ENCODE peak calls at places on chromosome 18, in seven cellular contexts. D is Kasumi-1; K is HEK293T; H is central memory CD4-positive, alpha-beta T cell; A is 8988T; U is CD8-positive, alpha-beta T cell; N is adrenal gland. T is an unnamed sample.

GRCh38 chr18:76338088-76338487 is 157.0 kb downstream of the ZNF516 start:
- DNase-seq in K (no peak), A (no peak), D (no peak), H (no peak), U (no peak), N (no peak), T (no peak)

GRCh38 chr18:78972930-78973331 is 6.7 kb upstream of the SALL3 start:
- DNase-seq in N (no peak), U (no peak), H (no peak), K (no peak), D (no peak), A (no peak), T (no peak)

GRCh38 chr18:44452346-44452745 is 228.3 kb upstream of the SETBP1 start:
- DNase-seq in H (no peak), D (no peak), U (no peak), A (no peak), K (no peak), N (no peak), T (no peak)

GRCh38 chr18:12301263-12302005 is 6.6 kb upstream of the TUBB6 start:
- DNase-seq in U (no peak), D (no peak), A (no peak), H (no peak), K (no peak), N (no peak), T (no peak)

GRCh38 chr18:50172367-50172766 is 22.6 kb downstream of the MYO5B start:
- DNase-seq in D (no peak), N (no peak), H (no peak), A (no peak), U (no peak), K (no peak), T (no peak)

GRCh38 chr18:63311481-63312409 is 7.8 kb downstream of the BCL2 start:
- DNase-seq in A (no peak), N (no peak), U (no peak), D (no peak), K (no peak), H (no peak), T (no peak)

GRCh38 chr18:11553098-11553940 is 56.1 kb upstream of the SLC35G4 start:
- DNase-seq in D (peak), N (peak), K (peak), A (peak), H (peak), U (no peak), T (no peak)

GRCh38 chr18:72762505-72763122 is 105.2 kb downstream of the NETO1 start:
- DNase-seq in K (peak), N (no peak), U (no peak), A (no peak), H (no peak), D (peak), T (no peak)

GRCh38 chr18:23675236-23675635 is 12.5 kb upstream of the ANKRD29 start:
- DNase-seq in A (no peak), H (no peak), K (no peak), N (no peak), U (no peak), D (no peak), T (no peak)

GRCh38 chr18:3015851-3016250 is 2.9 kb upstream of the LPIN2 start:
- DNase-seq in A (no peak), H (no peak), D (peak), K (no peak), U (no peak), N (no peak), T (no peak)

GRCh38 chr18:1965016-1965415 is 606.3 kb downstream of the METTL4 start:
- DNase-seq in U (no peak), A (no peak), H (no peak), N (no peak), K (no peak), D (peak), T (no peak)

GRCh38 chr18:45652703-45653490 is 37.6 kb downstream of the SLC14A2 start:
- DNase-seq in U (peak), A (no peak), N (no peak), D (no peak), H (no peak), K (no peak), T (no peak)

GRCh38 chr18:64134044-64134757 is 14.7 kb downstream of the LINC00305 start:
- DNase-seq in K (no peak), A (no peak), N (no peak), H (no peak), U (no peak), D (no peak), T (no peak)

GRCh38 chr18:73980289-73980979 is 167.2 kb downstream of the FBXO15 start:
- DNase-seq in A (no peak), D (peak), H (no peak), N (no peak), K (peak), U (no peak), T (no peak)

GRCh38 chr18:24090876-24091275 is 48.0 kb upstream of the CABYR start:
- DNase-seq in N (no peak), D (no peak), H (no peak), U (no peak), K (no peak), A (no peak), T (no peak)

GRCh38 chr18:3603460-3604259 is 153.7 kb downstream of the TGIF1 start:
- DNase-seq in H (no peak), D (peak), N (no peak), A (no peak), K (no peak), U (no peak), T (peak)

GRCh38 chr18:13191779-13192178 is 26.8 kb upstream of the LDLRAD4 start:
- DNase-seq in N (no peak), H (no peak), A (no peak), K (no peak), D (no peak), U (no peak), T (no peak)

GRCh38 chr18:44625367-44625766 is 55.3 kb upstream of the SETBP1 start:
- DNase-seq in U (no peak), A (no peak), K (no peak), H (no peak), N (no peak), D (no peak), T (no peak)

GRCh38 chr18:31591628-31592027 is at the start of gene TTR:
- DNase-seq in D (no peak), H (no peak), K (no peak), A (no peak), N (no peak), U (no peak), T (no peak)

GRCh38 chr18:79794851-79795250 is 2.9 kb upstream of the KCNG2 start:
- DNase-seq in U (no peak), K (no peak), N (no peak), A (no peak), D (no peak), H (no peak), T (no peak)

GRCh38 chr18:48724455-48724854 is 185.6 kb downstream of the CTIF start:
- DNase-seq in U (no peak), H (no peak), A (no peak), K (no peak), D (no peak), N (no peak), T (peak)

GRCh38 chr18:21934766-21935015 is 194.1 kb downstream of the MIB1 start:
- DNase-seq in U (no peak), A (no peak), K (no peak), H (no peak), N (no peak), D (no peak), T (no peak)

GRCh38 chr18:2871111-2871720 is 24.4 kb downstream of the EMILIN2 start:
- DNase-seq in N (no peak), K (no peak), A (no peak), H (no peak), U (no peak), D (no peak), T (no peak)

GRCh38 chr18:62716679-62717058 is 1.3 kb downstream of the PHLPP1 start:
- DNase-seq in A (peak), N (peak), K (peak), D (no peak), U (no peak), H (peak), T (peak)

GRCh38 chr18:36181898-36182506 is 5.3 kb upstream of the MOCOS start:
- DNase-seq in H (no peak), K (no peak), D (no peak), U (no peak), A (no peak), N (peak), T (no peak)

GRCh38 chr18:75208055-75208835 is 694 bp downstream of the PTGR3 start:
- DNase-seq in H (peak), U (peak), D (peak), K (no peak), N (peak), A (peak), T (peak)

GRCh38 chr18:38368886-38369285 is 803.3 kb upstream of the CELF4 start:
- DNase-seq in U (no peak), K (no peak), D (no peak), N (no peak), H (no peak), A (no peak), T (no peak)

GRCh38 chr18:53909668-53910067 is 314.8 kb downstream of the MBD2 start:
- DNase-seq in N (no peak), K (peak), H (no peak), D (peak), U (no peak), A (no peak), T (no peak)

GRCh38 chr18:21747268-21747667 is 6.7 kb downstream of the MIB1 start:
- DNase-seq in K (no peak), H (no peak), D (no peak), N (no peak), U (no peak), A (no peak), T (no peak)

GRCh38 chr18:6039055-6039454 is 143.7 kb upstream of the TMEM200C start:
- DNase-seq in D (no peak), N (no peak), U (no peak), K (no peak), A (no peak), H (no peak), T (no peak)

GRCh38 chr18:47701133-47701532 is 229.3 kb downstream of the SMAD2 start:
- DNase-seq in N (no peak), D (no peak), A (no peak), U (no peak), K (no peak), H (no peak), T (no peak)

GRCh38 chr18:68699043-68699442 is 15.9 kb downstream of the TMX3 start:
- DNase-seq in D (no peak), H (no peak), U (no peak), N (no peak), K (no peak), A (no peak), T (no peak)

GRCh38 chr18:31723998-31724711 is 36.5 kb downstream of the SLC25A52 start:
- DNase-seq in D (peak), K (no peak), H (no peak), A (no peak), U (no peak), N (peak), T (peak)

GRCh38 chr18:55346961-55347740 is 240.8 kb downstream of the TCF4 start:
- DNase-seq in U (no peak), K (no peak), N (no peak), H (no peak), A (no peak), D (no peak), T (no peak)

GRCh38 chr18:51235011-51235789 is 37.7 kb upstream of the MEX3C start:
- DNase-seq in K (no peak), U (no peak), H (no peak), N (no peak), D (peak), A (no peak), T (no peak)

GRCh38 chr18:35045808-35046207 is 4.6 kb downstream of the MAPRE2 start:
- DNase-seq in D (no peak), A (no peak), K (no peak), N (no peak), H (no peak), U (no peak), T (no peak)

T was measured in right cardiac atrium.